ENCODE peak calls at places on chromosome 22, in five cellular contexts. U is cardiac fibroblast, K is fibroblast of pulmonary artery, R is ovary, Q is A549. C is an unnamed sample.

GRCh38 chr22:23744001-23744400 is 6.9 kb downstream of the ZNF70 start:
- DNase-seq in U (no peak), K (no peak), R (no peak), Q (no peak), C (no peak)

GRCh38 chr22:39530692-39531331 is 1.7 kb downstream of the RPS19BP1 start:
- DNase-seq in U (peak; percentile 67), K (peak; percentile 59), R (peak; percentile 14), Q (no peak), C (no peak)

GRCh38 chr22:48151641-48152040 is 1389.2 kb downstream of the TBC1D22A start:
- DNase-seq in U (no peak), K (no peak), R (no peak), Q (no peak), C (no peak)

GRCh38 chr22:30609260-30610185 is 2.5 kb downstream of the TCN2 start:
- DNase-seq in U (peak; percentile 78), K (peak; percentile 78), R (peak; percentile 41), Q (peak; percentile 59), C (peak; percentile 37)

GRCh38 chr22:35921777-35922176 is 106.8 kb downstream of the RBFOX2 start:
- DNase-seq in U (peak; percentile 94), K (peak; percentile 93), R (peak; percentile 51), Q (peak; percentile 83), C (peak; percentile 72)

GRCh38 chr22:40383905-40384304 is 13.5 kb downstream of the SGSM3 start:
- DNase-seq in U (peak; percentile 88), K (peak; percentile 90), R (peak; percentile 37), Q (no peak), C (no peak)

GRCh38 chr22:18067548-18068341 is 10.0 kb upstream of the PEX26 start:
- DNase-seq in U (no peak), K (no peak), R (no peak), Q (no peak), C (no peak)

GRCh38 chr22:29079218-29079901 is 6.5 kb downstream of the KREMEN1 start:
- DNase-seq in U (no peak), K (no peak), R (no peak), Q (no peak), C (peak; percentile 70)

GRCh38 chr22:28438183-28438778 is 241.4 kb downstream of the TTC28 start:
- DNase-seq in U (no peak), K (no peak), R (no peak), Q (no peak), C (no peak)

GRCh38 chr22:29635734-29636357 is 32.4 kb downstream of the NF2 start:
- DNase-seq in U (peak; percentile 76), K (peak; percentile 77), R (no peak), Q (peak; percentile 62), C (peak; percentile 53)

GRCh38 chr22:22938672-22939536 is 51.3 kb downstream of the IGLL5 start:
- DNase-seq in U (no peak), K (no peak), R (no peak), Q (no peak), C (no peak)

GRCh38 chr22:48218889-48219420 is 1456.5 kb downstream of the TBC1D22A start:
- DNase-seq in U (no peak), K (no peak), R (no peak), Q (no peak), C (no peak)

GRCh38 chr22:23389271-23390071 is 190.6 kb downstream of the IGLL1 start:
- DNase-seq in U (no peak), K (no peak), R (no peak), Q (no peak), C (no peak)

GRCh38 chr22:35575116-35575748 is 34.6 kb downstream of the RASD2 start:
- DNase-seq in U (no peak), K (no peak), R (no peak), Q (no peak), C (no peak)

GRCh38 chr22:30196141-30196866 is 50.3 kb downstream of the LIF start:
- DNase-seq in U (peak; percentile 99), K (peak; percentile 100), R (peak; percentile 46), Q (peak; percentile 100), C (peak; percentile 99)

GRCh38 chr22:21964234-21964633 is 11.6 kb upstream of the PPM1F start:
- DNase-seq in U (no peak), K (no peak), R (no peak), Q (no peak), C (no peak)

GRCh38 chr22:39178206-39179111 is 26.0 kb upstream of the CBX7 start:
- DNase-seq in U (peak; percentile 86), K (peak; percentile 93), R (no peak), Q (no peak), C (no peak)

GRCh38 chr22:35912668-35913067 is 116.0 kb downstream of the RBFOX2 start:
- DNase-seq in U (no peak), K (no peak), R (no peak), Q (no peak), C (no peak)

GRCh38 chr22:36469094-36469710 is 12.2 kb downstream of the TXN2 start:
- DNase-seq in U (no peak), K (no peak), R (no peak), Q (no peak), C (no peak)

GRCh38 chr22:48800036-48800885 is 1027.4 kb downstream of the BRD1 start:
- DNase-seq in U (no peak), K (no peak), R (no peak), Q (no peak), C (no peak)

GRCh38 chr22:39994046-39994565 is 648 bp upstream of the FAM83F start:
- DNase-seq in U (no peak), K (no peak), R (no peak), Q (no peak), C (no peak)

GRCh38 chr22:35629406-35630234 is 12.5 kb upstream of the MB start:
- DNase-seq in U (peak; percentile 98), K (peak; percentile 97), R (peak; percentile 90), Q (peak; percentile 93), C (peak; percentile 98)

GRCh38 chr22:29096736-29097669 is 24.2 kb downstream of the KREMEN1 start:
- DNase-seq in U (no peak), K (no peak), R (no peak), Q (no peak), C (no peak)

GRCh38 chr22:23752750-23753149 is 1.5 kb downstream of the VPREB3 start:
- DNase-seq in U (no peak), K (no peak), R (no peak), Q (no peak), C (no peak)

GRCh38 chr22:18000441-18001039 is 23.8 kb downstream of the MICAL3 start:
- DNase-seq in U (peak; percentile 22), K (no peak), R (peak; percentile 27), Q (peak; percentile 24), C (no peak)

GRCh38 chr22:48499456-48500425 is 1327.9 kb downstream of the BRD1 start:
- DNase-seq in U (no peak), K (no peak), R (no peak), Q (no peak), C (no peak)

GRCh38 chr22:41034741-41035140 is 57.7 kb upstream of the EP300 start:
- DNase-seq in U (no peak), K (no peak), R (no peak), Q (no peak), C (no peak)

GRCh38 chr22:48744967-48745841 is 1082.5 kb downstream of the BRD1 start:
- DNase-seq in U (no peak), K (no peak), R (no peak), Q (no peak), C (no peak)

GRCh38 chr22:21996175-21996574 is 13.6 kb upstream of the TOP3B start:
- DNase-seq in U (no peak), K (no peak), R (no peak), Q (no peak), C (no peak)

GRCh38 chr22:44274918-44275665 is 37.7 kb downstream of the SHISAL1 start:
- DNase-seq in U (no peak), K (no peak), R (no peak), Q (no peak), C (no peak)
- H3K4me3 ChIP-seq in U (no peak overlapping the region), K (no peak overlapping the region), R (no peak overlapping the region), Q (no peak overlapping the region), C (no peak overlapping the region)

GRCh38 chr22:31836010-31836409 is 82.2 kb downstream of the DEPDC5 start:
- DNase-seq in U (no peak), K (no peak), R (no peak), Q (no peak), C (no peak)
- TF ChIP-seq CTCF in U (peak; percentile 3), K (no peak), R (no peak), Q (no peak), C (no peak)

DNA sequence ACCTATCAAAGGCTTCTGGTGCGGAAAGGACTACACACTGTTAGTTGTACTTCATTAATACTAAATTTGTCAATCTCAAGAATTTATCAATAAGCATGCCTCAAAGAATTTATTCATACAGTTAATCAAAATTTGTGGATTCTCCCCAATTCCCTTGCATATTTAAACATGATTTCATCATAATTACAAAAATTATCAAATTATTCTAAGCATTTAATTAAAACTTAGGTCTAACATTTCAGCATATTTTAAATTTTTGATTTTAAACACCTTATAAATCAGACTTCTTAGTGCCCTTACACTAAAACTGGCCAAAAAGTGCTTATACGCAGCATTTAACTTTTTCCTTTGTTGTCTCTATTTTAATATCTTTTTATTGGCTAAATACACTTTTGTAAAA is 13.8 kb upstream of the SERPIND1 start:
- DNase-seq in U (no peak), K (no peak), R (no peak), Q (no peak), C (no peak)
- H3K4me3 ChIP-seq in U (no peak overlapping the region), K (no peak overlapping the region), R (no peak overlapping the region), Q (no peak overlapping the region), C (no peak overlapping the region)

GRCh38 chr22:42614312-42615091 is at the start of gene POLDIP3:
- DNase-seq in U (peak; percentile 99), K (peak; percentile 99), R (peak; percentile 99), Q (peak; percentile 97), C (peak; percentile 97)
- TF ChIP-seq CTCF in U (peak; percentile 16), K (no peak), R (no peak), Q (no peak), C (peak; percentile 32)

GRCh38 chr22:16824718-16825687 is at the start of gene XKR3:
- DNase-seq in U (no peak), K (no peak), R (no peak), Q (no peak), C (no peak)
- H3K4me3 ChIP-seq in U (no peak within 1 kb of the TSS), K (no peak within 1 kb of the TSS), R (no peak within 1 kb of the TSS), Q (no peak within 1 kb of the TSS), C (no peak within 1 kb of the TSS)

DNA sequence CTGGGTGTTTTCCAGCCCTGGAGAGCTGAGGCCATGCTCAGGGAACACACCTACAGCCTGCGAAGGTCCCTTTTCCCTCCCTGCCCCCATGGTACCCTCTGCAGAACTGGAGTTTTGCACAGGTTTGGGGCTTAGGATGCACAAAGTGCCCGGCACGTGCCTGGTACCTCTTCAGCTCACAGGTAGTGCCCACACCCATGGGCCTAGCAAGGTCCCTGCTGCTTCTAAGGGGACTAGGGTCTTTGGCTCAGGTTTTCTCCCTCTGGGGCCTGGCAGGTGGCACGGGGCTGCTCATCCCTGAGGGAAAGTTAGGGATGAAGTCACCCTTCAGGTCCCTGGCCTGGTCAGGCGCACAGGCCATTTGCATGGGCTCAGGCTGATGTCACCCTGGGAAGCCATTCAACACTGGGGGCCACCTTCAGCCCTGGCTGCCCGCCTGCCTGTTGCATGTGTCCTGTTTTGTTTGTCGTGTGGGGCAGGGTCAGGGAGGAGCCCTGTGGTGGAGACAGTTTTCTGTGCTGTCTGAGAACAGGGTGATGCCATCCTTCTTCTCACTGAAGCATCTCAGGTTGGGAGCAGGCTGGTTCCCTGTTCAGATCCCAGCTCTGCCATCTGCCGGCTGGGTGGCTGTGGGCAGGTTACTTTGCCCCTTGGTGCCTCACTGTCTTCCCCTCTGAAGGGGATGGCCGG is 68.3 kb upstream of the CRYBB3 start:
- DNase-seq in U (no peak), K (no peak), R (no peak), Q (no peak), C (no peak)
- TF ChIP-seq CTCF in U (no peak), K (no peak), R (no peak), Q (no peak), C (no peak)

GRCh38 chr22:27097933-27098332 is 440.5 kb downstream of the MIAT start:
- DNase-seq in U (no peak), K (no peak), R (no peak), Q (no peak), C (peak; percentile 57)
- H3K4me3 ChIP-seq in U (no peak overlapping the region), K (no peak overlapping the region), R (no peak overlapping the region), Q (no peak overlapping the region), C (no peak overlapping the region)